ENCODE peak calls at places on chromosomes 1 and 21, in eight cellular contexts. A, F, S, E, V, X, M and D are unnamed samples.

GRCh38 chr1:224201336-224201735 is 18.3 kb downstream of the DEGS1 start:
- DNase-seq in A (no peak), M (no peak), X (no peak), F (no peak), E (no peak), S (no peak), V (no peak), D (no peak)

GRCh38 chr1:6392081-6392879 is 1.3 kb downstream of the ACOT7 start:
- DNase-seq in A (no peak), S (no peak), X (no peak), E (no peak), M (no peak), F (no peak), V (no peak), D (no peak)

GRCh38 chr1:41423511-41424191 is 60.8 kb downstream of the EDN2 start:
- DNase-seq in S (no peak), E (no peak), X (no peak), V (no peak), F (peak; percentile 32), M (no peak), A (no peak), D (no peak)

GRCh38 chr1:6538958-6539357 is 15.4 kb downstream of the NOL9 start:
- DNase-seq in E (peak; percentile 85), M (no peak), X (no peak), A (no peak), S (no peak), F (peak; percentile 77), V (no peak), D (no peak)

GRCh38 chr21:41322496-41323382 is 6.1 kb downstream of the FAM3B start:
- DNase-seq in V (no peak), X (no peak), F (no peak), M (no peak), E (no peak), A (no peak), S (peak; percentile 42), D (no peak)

GRCh38 chr21:35222541-35222941 is 173.4 kb upstream of the RUNX1 start:
- DNase-seq in A (no peak), S (no peak), V (no peak), X (no peak), M (no peak), E (no peak), F (peak; percentile 44), D (no peak)

GRCh38 chr1:30816211-30817082 is 58.9 kb upstream of the LAPTM5 start:
- DNase-seq in A (no peak), F (peak; percentile 95), E (peak; percentile 91), S (peak; percentile 90), V (peak; percentile 93), M (peak; percentile 47), X (peak; percentile 92), D (peak; percentile 87)

GRCh38 chr1:241423541-241424479 is 66.8 kb upstream of the RGS7 start:
- DNase-seq in X (peak; percentile 17), E (peak; percentile 27), S (peak; percentile 36), V (no peak), A (peak; percentile 63), M (peak; percentile 15), F (peak; percentile 62), D (peak; percentile 42)

GRCh38 chr1:245953876-245954660 is 553.0 kb downstream of the SMYD3 start:
- DNase-seq in F (peak; percentile 20), V (no peak), E (no peak), S (no peak), M (no peak), A (no peak), X (no peak), D (no peak)